ENCODE peak calls at places on chromosomes 4 and X, in five cellular contexts. G is transverse colon, M is sigmoid colon, I is suprapubic skin, A is upper lobe of left lung. Y is an unnamed sample.

GRCh38 chrX:141405878-141406492 is 163.7 kb upstream of the SPANXC start:
- DNase-seq in G (no peak), M (no peak), I (no peak), A (no peak), Y (no peak)

GRCh38 chr4:10554694-10555093 is 97.5 kb upstream of the ZNF518B start:
- DNase-seq in G (peak), M (no peak), I (no peak), A (peak), Y (peak)

GRCh38 chr4:38140643-38141203 is 180.5 kb downstream of the PTTG2 start:
- DNase-seq in G (no peak), M (no peak), I (no peak), A (no peak), Y (no peak)

GRCh38 chr4:165754664-165755063 is 118.4 kb upstream of the TLL1 start:
- DNase-seq in G (no peak), M (no peak), I (no peak), A (no peak), Y (no peak)

GRCh38 chr4:52037730-52038108 is 380 bp downstream of the SGCB start:
- DNase-seq in G (peak), M (peak), I (no peak), A (no peak), Y (no peak)

GRCh38 chrX:68938244-68939004 is 109.6 kb downstream of the EFNB1 start:
- DNase-seq in G (peak), M (peak), I (no peak), A (peak), Y (no peak)

GRCh38 chr4:4730214-4730613 is 129.3 kb upstream of the MSX1 start:
- DNase-seq in G (no peak), M (no peak), I (no peak), A (no peak), Y (no peak)

GRCh38 chr4:3783691-3784306 is 17.6 kb downstream of the ADRA2C start:
- DNase-seq in G (no peak), M (no peak), I (no peak), A (no peak), Y (no peak)

GRCh38 chr4:40055379-40055872 is 1.2 kb upstream of the N4BP2 start:
- DNase-seq in G (no peak), M (no peak), I (no peak), A (no peak), Y (no peak)

GRCh38 chrX:51641421-51642021 is 22.8 kb upstream of the CENPVL3 start:
- DNase-seq in G (no peak), M (no peak), I (no peak), A (no peak), Y (no peak)

GRCh38 chr4:97984545-97985131 is 158.6 kb downstream of the STPG2 start:
- DNase-seq in G (no peak), M (no peak), I (no peak), A (no peak), Y (no peak)

GRCh38 chrX:1534321-1535168 is 2.4 kb downstream of the P2RY8 start:
- DNase-seq in G (no peak), M (no peak), I (no peak), A (no peak), Y (no peak)

GRCh38 chrX:41718481-41719245 is 5.3 kb upstream of the GPR82 start:
- DNase-seq in G (no peak), M (no peak), I (no peak), A (no peak), Y (no peak)

GRCh38 chr4:5812506-5813229 is 80.2 kb downstream of the CRMP1 start:
- DNase-seq in G (no peak), M (peak), I (no peak), A (no peak), Y (no peak)

GRCh38 chrX:54320067-54320466 is 37.8 kb downstream of the WNK3 start:
- DNase-seq in G (no peak), M (no peak), I (no peak), A (no peak), Y (no peak)

GRCh38 chr4:188127157-188127874 is 11.9 kb upstream of the TRIML1 start:
- DNase-seq in G (no peak), M (no peak), I (no peak), A (no peak), Y (no peak)

GRCh38 chrX:75522565-75523411 is at the start of gene ZDHHC15:
- DNase-seq in G (peak), M (peak), I (peak), A (peak), Y (peak)

GRCh38 chrX:22526339-22526738 is 253.6 kb downstream of the CBLL2 start:
- DNase-seq in G (no peak), M (no peak), I (no peak), A (no peak), Y (no peak)

GRCh38 chrX:15567886-15568616 is 32.7 kb downstream of the ACE2 start:
- DNase-seq in G (no peak), M (no peak), I (no peak), A (no peak), Y (no peak)

GRCh38 chrX:110004210-110004609 is 1.3 kb downstream of the TMEM164 start:
- DNase-seq in G (peak), M (no peak), I (no peak), A (peak), Y (peak)

GRCh38 chr4:147044241-147044640 is 98.6 kb upstream of the TTC29 start:
- DNase-seq in G (no peak), M (no peak), I (no peak), A (no peak), Y (no peak)

GRCh38 chrX:71163010-71163409 is 18.4 kb downstream of the NLGN3 start:
- DNase-seq in G (no peak), M (peak), I (no peak), A (no peak), Y (no peak)

GRCh38 chr4:101458914-101459313 is 111.6 kb upstream of the PPP3CA start:
- DNase-seq in G (no peak), M (no peak), I (no peak), A (no peak), Y (no peak)

GRCh38 chrX:150879855-150880807 is 18.3 kb downstream of the CD99L2 start:
- DNase-seq in G (no peak), M (no peak), I (no peak), A (no peak), Y (no peak)

GRCh38 chrX:69060631-69061408 is 104.4 kb downstream of the PJA1 start:
- DNase-seq in G (peak), M (no peak), I (no peak), A (peak), Y (peak)

GRCh38 chr4:56086073-56086521 is 137.4 kb downstream of the CEP135 start:
- DNase-seq in G (peak), M (no peak), I (no peak), A (no peak), Y (no peak)

GRCh38 chr4:83121246-83121645 is 6.7 kb upstream of the PLAC8 start:
- DNase-seq in G (no peak), M (no peak), I (no peak), A (no peak), Y (no peak)

GRCh38 chr4:86101841-86102240 is 258.0 kb downstream of the MAPK10 start:
- DNase-seq in G (no peak), M (no peak), I (no peak), A (no peak), Y (no peak)

GRCh38 chrX:153983321-153983729 is 10.8 kb downstream of the TMEM187 start:
- DNase-seq in G (no peak), M (no peak), I (no peak), A (peak), Y (no peak)

GRCh38 chrX:38819163-38819562 is 17.9 kb downstream of the MID1IP1 start:
- DNase-seq in G (no peak), M (no peak), I (no peak), A (no peak), Y (no peak)

GRCh38 chrX:38819709-38820108 is 18.4 kb downstream of the MID1IP1 start:
- DNase-seq in G (no peak), M (no peak), I (no peak), A (no peak), Y (no peak)

GRCh38 chrX:38816158-38816557 is 14.9 kb downstream of the MID1IP1 start:
- DNase-seq in G (no peak), M (no peak), I (no peak), A (no peak), Y (no peak)

GRCh38 chrX:38820751-38821150 is 19.5 kb downstream of the MID1IP1 start:
- DNase-seq in G (no peak), M (no peak), I (no peak), A (no peak), Y (no peak)

DNA sequence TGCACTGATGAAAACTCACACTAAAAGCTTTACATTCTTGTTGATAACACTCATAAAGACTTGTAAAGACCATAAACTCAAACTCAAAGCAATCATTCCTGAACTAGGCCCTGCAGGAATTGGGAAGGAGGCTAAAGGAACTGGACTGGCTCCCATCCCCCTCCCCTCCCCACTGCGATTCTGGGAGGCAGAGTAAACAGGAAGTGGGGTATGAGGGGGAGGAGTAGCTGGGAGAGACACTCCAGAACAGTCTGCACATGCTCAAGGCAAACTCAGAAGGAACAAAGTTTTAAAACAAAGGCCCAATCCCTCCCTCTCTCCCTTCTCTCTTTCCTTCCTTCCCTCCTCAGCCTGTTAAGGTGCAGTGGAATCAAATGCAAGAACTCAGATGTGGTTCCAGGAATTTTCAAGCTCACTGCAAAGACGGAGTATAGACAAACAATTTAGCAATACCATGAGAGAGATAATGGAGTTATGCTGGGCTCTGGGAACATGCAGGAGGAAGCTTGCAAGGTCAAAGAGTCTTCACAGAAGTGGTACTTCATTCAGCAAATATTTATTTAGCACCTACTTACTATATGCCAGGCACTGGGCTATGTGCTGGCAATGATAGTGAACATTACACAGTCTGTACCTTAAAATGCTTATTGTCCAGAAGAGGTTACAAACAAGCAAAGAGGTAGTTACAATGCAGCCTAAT is 15.9 kb downstream of the MID1IP1 start:
- DNase-seq in G (peak), M (peak), I (no peak), A (peak), Y (no peak)
- TF ChIP-seq EP300 in G (no peak), M (no peak), I (no peak), A (no peak), Y (no peak)

DNA sequence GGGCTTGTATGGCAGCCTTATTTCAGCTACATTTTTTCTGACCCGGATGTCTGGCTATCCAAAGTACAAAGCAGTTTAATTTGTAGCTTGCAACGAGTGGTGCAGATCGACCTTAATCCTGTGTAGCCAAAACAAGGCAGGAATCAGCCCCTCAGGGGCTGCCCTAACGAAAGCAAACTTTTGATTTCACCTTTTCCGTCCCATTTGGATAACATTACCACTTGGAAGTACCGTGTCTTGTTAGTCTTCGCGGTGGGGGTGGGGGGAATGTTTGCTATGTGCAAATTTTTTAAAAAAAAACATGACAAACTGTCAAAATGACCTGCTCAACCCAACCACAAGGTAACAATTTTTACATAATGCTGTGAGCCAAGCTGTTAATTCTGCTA is 766 bp upstream of the DNAJB14 start:
- DNase-seq in G (no peak), M (no peak), I (no peak), A (no peak), Y (no peak)
- TF ChIP-seq POLR2AphosphoS5 in G (no peak), M (no peak), I (no peak), A (no peak), Y (no peak)

GRCh38 chr4:19403786-19404185 is 847.9 kb upstream of the SLIT2 start:
- DNase-seq in G (no peak), M (no peak), I (no peak), A (no peak), Y (no peak)
- TF ChIP-seq EP300 in G (no peak), M (no peak), I (no peak), A (no peak), Y (no peak)

GRCh38 chr4:17702666-17703065 is 78.8 kb downstream of the FAM184B start:
- DNase-seq in G (no peak), M (no peak), I (peak), A (no peak), Y (no peak)

GRCh38 chr4:17707671-17708070 is 73.8 kb downstream of the FAM184B start:
- DNase-seq in G (no peak), M (no peak), I (no peak), A (no peak), Y (no peak)

GRCh38 chr4:17704020-17704657 is 77.3 kb downstream of the FAM184B start:
- DNase-seq in G (no peak), M (no peak), I (peak), A (no peak), Y (no peak)

GRCh38 chr4:17701882-17702281 is 79.5 kb downstream of the FAM184B start:
- DNase-seq in G (no peak), M (no peak), I (peak), A (no peak), Y (no peak)

GRCh38 chr4:17705107-17705506 is 76.3 kb downstream of the FAM184B start:
- DNase-seq in G (no peak), M (no peak), I (no peak), A (no peak), Y (no peak)
- TF ChIP-seq POLR2AphosphoS5 in G (no peak), M (no peak), I (no peak), A (no peak), Y (no peak)